ENCODE peak calls at places on chromosomes 2 and 18, in nine cellular contexts. One of them, this sample, is unnamed.

GRCh38 chr2:112623913-112624777 is 21.6 kb upstream of the SLC20A1 start:
- DNase-seq in central memory CD4-positive, alpha-beta T cell: peak
- DNase-seq in stimulated activated CD4-positive, alpha-beta T cell treated with anti-CD3 and anti-CD28 coated beads, Interleukin-1b, Interleukin-23, amount 100 ng/mL, for 1 hour: peak
- DNase-seq in NCI-H1105: no peak
- DNase-seq in activated naive CD4-positive, alpha-beta T cell treated with anti-CD3 and anti-CD28 coated beads, Interleukin-2, amount 50 U/mL, for 16 hours: peak
- DNase-seq in Kasumi-1: peak
- DNase-seq in stimulated activated CD8-positive, alpha-beta memory T cell treated with anti-CD3 and anti-CD28 coated beads, Interleukin-12 subunit alpha, Interleukin-12 subunit beta, amount 100 ng/mL, for 4 hours: peak
- DNase-seq in mesothelial cell of epicardium: no peak
- DNase-seq in activated T-cell treated with anti-CD3 and anti-CD28 coated beads, Interleukin-2, amount 50 U/mL, for 1 hour: peak
- DNase-seq in this sample: no peak

GRCh38 chr2:172829229-172829628 is 93.6 kb downstream of the RAPGEF4 start:
- DNase-seq in central memory CD4-positive, alpha-beta T cell: no peak
- DNase-seq in stimulated activated CD4-positive, alpha-beta T cell treated with anti-CD3 and anti-CD28 coated beads, Interleukin-1b, Interleukin-23, amount 100 ng/mL, for 1 hour: no peak
- DNase-seq in NCI-H1105: no peak
- DNase-seq in activated naive CD4-positive, alpha-beta T cell treated with anti-CD3 and anti-CD28 coated beads, Interleukin-2, amount 50 U/mL, for 16 hours: no peak
- DNase-seq in Kasumi-1: no peak
- DNase-seq in stimulated activated CD8-positive, alpha-beta memory T cell treated with anti-CD3 and anti-CD28 coated beads, Interleukin-12 subunit alpha, Interleukin-12 subunit beta, amount 100 ng/mL, for 4 hours: no peak
- DNase-seq in mesothelial cell of epicardium: no peak
- DNase-seq in activated T-cell treated with anti-CD3 and anti-CD28 coated beads, Interleukin-2, amount 50 U/mL, for 1 hour: no peak
- DNase-seq in this sample: no peak

GRCh38 chr2:144519934-144520717 is at the start of gene ZEB2:
- DNase-seq in central memory CD4-positive, alpha-beta T cell: no peak
- DNase-seq in stimulated activated CD4-positive, alpha-beta T cell treated with anti-CD3 and anti-CD28 coated beads, Interleukin-1b, Interleukin-23, amount 100 ng/mL, for 1 hour: no peak
- DNase-seq in NCI-H1105: no peak
- DNase-seq in activated naive CD4-positive, alpha-beta T cell treated with anti-CD3 and anti-CD28 coated beads, Interleukin-2, amount 50 U/mL, for 16 hours: no peak
- DNase-seq in Kasumi-1: peak
- DNase-seq in stimulated activated CD8-positive, alpha-beta memory T cell treated with anti-CD3 and anti-CD28 coated beads, Interleukin-12 subunit alpha, Interleukin-12 subunit beta, amount 100 ng/mL, for 4 hours: no peak
- DNase-seq in mesothelial cell of epicardium: peak
- DNase-seq in activated T-cell treated with anti-CD3 and anti-CD28 coated beads, Interleukin-2, amount 50 U/mL, for 1 hour: no peak
- DNase-seq in this sample: peak

GRCh38 chr18:46538376-46538775 is 118.6 kb downstream of the LOXHD1 start:
- DNase-seq in central memory CD4-positive, alpha-beta T cell: no peak
- DNase-seq in stimulated activated CD4-positive, alpha-beta T cell treated with anti-CD3 and anti-CD28 coated beads, Interleukin-1b, Interleukin-23, amount 100 ng/mL, for 1 hour: no peak
- DNase-seq in NCI-H1105: no peak
- DNase-seq in activated naive CD4-positive, alpha-beta T cell treated with anti-CD3 and anti-CD28 coated beads, Interleukin-2, amount 50 U/mL, for 16 hours: no peak
- DNase-seq in Kasumi-1: no peak
- DNase-seq in stimulated activated CD8-positive, alpha-beta memory T cell treated with anti-CD3 and anti-CD28 coated beads, Interleukin-12 subunit alpha, Interleukin-12 subunit beta, amount 100 ng/mL, for 4 hours: no peak
- DNase-seq in mesothelial cell of epicardium: no peak
- DNase-seq in activated T-cell treated with anti-CD3 and anti-CD28 coated beads, Interleukin-2, amount 50 U/mL, for 1 hour: no peak
- DNase-seq in this sample: no peak

GRCh38 chr2:240517342-240517741 is 40.4 kb downstream of the ANKMY1 start:
- DNase-seq in central memory CD4-positive, alpha-beta T cell: no peak
- DNase-seq in stimulated activated CD4-positive, alpha-beta T cell treated with anti-CD3 and anti-CD28 coated beads, Interleukin-1b, Interleukin-23, amount 100 ng/mL, for 1 hour: no peak
- DNase-seq in NCI-H1105: no peak
- DNase-seq in activated naive CD4-positive, alpha-beta T cell treated with anti-CD3 and anti-CD28 coated beads, Interleukin-2, amount 50 U/mL, for 16 hours: no peak
- DNase-seq in Kasumi-1: no peak
- DNase-seq in stimulated activated CD8-positive, alpha-beta memory T cell treated with anti-CD3 and anti-CD28 coated beads, Interleukin-12 subunit alpha, Interleukin-12 subunit beta, amount 100 ng/mL, for 4 hours: no peak
- DNase-seq in mesothelial cell of epicardium: no peak
- DNase-seq in activated T-cell treated with anti-CD3 and anti-CD28 coated beads, Interleukin-2, amount 50 U/mL, for 1 hour: no peak
- DNase-seq in this sample: no peak

GRCh38 chr2:151826737-151827157 is 1.5 kb downstream of the ARL5A start:
- DNase-seq in central memory CD4-positive, alpha-beta T cell: no peak
- DNase-seq in stimulated activated CD4-positive, alpha-beta T cell treated with anti-CD3 and anti-CD28 coated beads, Interleukin-1b, Interleukin-23, amount 100 ng/mL, for 1 hour: no peak
- DNase-seq in NCI-H1105: no peak
- DNase-seq in activated naive CD4-positive, alpha-beta T cell treated with anti-CD3 and anti-CD28 coated beads, Interleukin-2, amount 50 U/mL, for 16 hours: no peak
- DNase-seq in Kasumi-1: peak
- DNase-seq in stimulated activated CD8-positive, alpha-beta memory T cell treated with anti-CD3 and anti-CD28 coated beads, Interleukin-12 subunit alpha, Interleukin-12 subunit beta, amount 100 ng/mL, for 4 hours: no peak
- DNase-seq in mesothelial cell of epicardium: no peak
- DNase-seq in activated T-cell treated with anti-CD3 and anti-CD28 coated beads, Interleukin-2, amount 50 U/mL, for 1 hour: no peak
- DNase-seq in this sample: no peak

GRCh38 chr2:172455121-172455515 is 27.7 kb downstream of the ITGA6 start:
- DNase-seq in central memory CD4-positive, alpha-beta T cell: no peak
- DNase-seq in stimulated activated CD4-positive, alpha-beta T cell treated with anti-CD3 and anti-CD28 coated beads, Interleukin-1b, Interleukin-23, amount 100 ng/mL, for 1 hour: no peak
- DNase-seq in NCI-H1105: no peak
- DNase-seq in activated naive CD4-positive, alpha-beta T cell treated with anti-CD3 and anti-CD28 coated beads, Interleukin-2, amount 50 U/mL, for 16 hours: no peak
- DNase-seq in Kasumi-1: no peak
- DNase-seq in stimulated activated CD8-positive, alpha-beta memory T cell treated with anti-CD3 and anti-CD28 coated beads, Interleukin-12 subunit alpha, Interleukin-12 subunit beta, amount 100 ng/mL, for 4 hours: no peak
- DNase-seq in mesothelial cell of epicardium: no peak
- DNase-seq in activated T-cell treated with anti-CD3 and anti-CD28 coated beads, Interleukin-2, amount 50 U/mL, for 1 hour: no peak
- DNase-seq in this sample: no peak

GRCh38 chr2:196758474-196759377 is 40.8 kb downstream of the GTF3C3 start:
- DNase-seq in central memory CD4-positive, alpha-beta T cell: no peak
- DNase-seq in stimulated activated CD4-positive, alpha-beta T cell treated with anti-CD3 and anti-CD28 coated beads, Interleukin-1b, Interleukin-23, amount 100 ng/mL, for 1 hour: no peak
- DNase-seq in NCI-H1105: no peak
- DNase-seq in activated naive CD4-positive, alpha-beta T cell treated with anti-CD3 and anti-CD28 coated beads, Interleukin-2, amount 50 U/mL, for 16 hours: no peak
- DNase-seq in Kasumi-1: peak
- DNase-seq in stimulated activated CD8-positive, alpha-beta memory T cell treated with anti-CD3 and anti-CD28 coated beads, Interleukin-12 subunit alpha, Interleukin-12 subunit beta, amount 100 ng/mL, for 4 hours: no peak
- DNase-seq in mesothelial cell of epicardium: no peak
- DNase-seq in activated T-cell treated with anti-CD3 and anti-CD28 coated beads, Interleukin-2, amount 50 U/mL, for 1 hour: no peak
- DNase-seq in this sample: no peak

This sample was measured in breast epithelium.